ENCODE peak calls at places on chromosomes 7 and 10, in seven cellular contexts. T is CD8-positive, alpha-beta memory T cell; J is transverse colon; Q is esophagus squamous epithelium; S is neuronal stem cell; C is kidney; N is upper lobe of right lung. I is an unnamed sample. For H3K4me1, the result is how much of the 10 kb centered on the place peaks cover.

GRCh38 chr10:78944658-78945333 is 124.0 kb upstream of the ZMIZ1 start:
- DNase-seq in Q (no peak), T (no peak), C (peak), S (no peak), J (peak), N (no peak), I (peak)

GRCh38 chr7:139284252-139284896 is 53.3 kb downstream of the UBN2 start:
- DNase-seq in N (no peak), T (no peak), J (peak), Q (no peak), S (no peak), C (no peak), I (no peak)

GRCh38 chr7:152402384-152403250 is 33.2 kb downstream of the KMT2C start:
- DNase-seq in S (no peak), N (no peak), C (no peak), T (no peak), Q (no peak), J (no peak), I (no peak)

GRCh38 chr7:157545681-157546060 is 208.9 kb downstream of the DNAJB6 start:
- DNase-seq in C (no peak), J (no peak), Q (no peak), N (peak), T (no peak), S (no peak), I (no peak)

GRCh38 chr7:16431646-16432424 is 10.5 kb upstream of the CRPPA start:
- DNase-seq in C (no peak), T (peak), N (no peak), J (peak), Q (no peak), S (no peak), I (no peak)

GRCh38 chr10:85222300-85222699 is 893.9 kb downstream of the CCSER2 start:
- DNase-seq in C (no peak), J (no peak), S (no peak), N (no peak), Q (no peak), T (no peak), I (no peak)

GRCh38 chr7:50335795-50336754 is 31.6 kb downstream of the IKZF1 start:
- DNase-seq in S (no peak), C (peak), J (peak), Q (no peak), T (peak), N (peak), I (no peak)

GRCh38 chr10:89525556-89525955 is 9.8 kb downstream of the SLC16A12 start:
- DNase-seq in T (no peak), C (no peak), S (no peak), Q (no peak), N (no peak), J (no peak), I (no peak)

GRCh38 chr10:100291356-100291755 is 4.9 kb upstream of the BLOC1S2 start:
- DNase-seq in T (no peak), J (no peak), S (no peak), N (no peak), C (no peak), Q (no peak), I (no peak)

GRCh38 chr10:72087969-72088878 is at the start of gene SPOCK2:
- DNase-seq in S (peak), N (no peak), Q (no peak), C (peak), J (peak), T (peak), I (no peak)

GRCh38 chr10:19816420-19817250 is at the start of gene PLXDC2:
- DNase-seq in S (peak), C (peak), J (peak), Q (no peak), N (peak), T (no peak), I (peak)

GRCh38 chr7:99473315-99473596 is 566 bp downstream of the ZNF789 start:
- DNase-seq in S (peak), T (no peak), C (no peak), Q (no peak), N (no peak), J (peak), I (no peak)

GRCh38 chr10:45470098-45471012 is 96.3 kb downstream of the ALOX5 start:
- DNase-seq in N (no peak), T (peak), J (peak), S (no peak), Q (no peak), C (no peak), I (no peak)

DNA sequence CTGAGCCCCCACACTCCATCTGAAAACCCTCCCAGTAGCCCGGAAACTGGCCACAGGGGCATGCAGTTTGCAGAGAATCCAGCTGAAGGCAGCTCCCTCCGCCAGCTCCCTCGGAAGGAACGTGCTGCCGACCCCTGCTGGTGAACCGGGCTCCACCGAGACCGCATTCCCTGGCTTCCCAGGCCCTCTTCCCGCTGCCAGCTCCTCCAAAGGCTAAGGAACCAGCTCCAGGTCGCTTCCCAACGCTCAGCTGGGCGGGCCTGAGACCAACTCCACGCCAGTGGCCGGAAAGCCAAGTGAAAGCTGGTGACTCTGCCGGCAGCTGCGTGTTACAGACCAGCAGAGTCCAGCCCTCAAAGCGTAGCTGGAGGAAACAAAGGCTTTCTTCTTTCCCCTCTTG is 35.8 kb downstream of the GPER1 start:
- DNase-seq in C (peak), Q (no peak), T (no peak), J (peak), S (peak), N (peak), I (peak)
- H3K27ac ChIP-seq in C (no peak), Q (peak), T (no peak), J (peak), S (peak), N (peak), I (peak)

DNA sequence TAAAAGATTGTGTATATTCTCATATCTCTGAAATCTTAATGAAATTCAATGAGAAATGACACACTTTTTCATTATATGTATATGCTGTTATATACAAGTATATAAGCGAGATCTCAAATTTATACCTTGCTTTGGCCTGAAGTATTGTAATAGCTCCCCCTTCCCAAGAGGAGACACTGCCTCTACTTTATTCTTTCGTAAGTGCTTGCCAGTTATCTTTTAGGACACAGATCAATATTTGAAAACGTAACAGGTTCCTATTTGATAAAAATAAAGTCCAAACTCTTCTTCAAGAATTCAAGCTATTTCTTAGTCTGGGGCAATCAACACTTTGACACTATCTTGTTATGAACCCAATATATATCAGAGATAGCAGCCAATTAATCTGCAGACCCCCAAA is 24.9 kb downstream of the WASL start:
- DNase-seq in Q (no peak), C (no peak), T (no peak), J (no peak), N (no peak), S (no peak), I (no peak)
- H3K4me1 ChIP-seq in Q (under half), C (under half), T (under half), J (under half), N (half or more), S (under half), I (under half)

GRCh38 chr7:106868364-106868763 is 3.3 kb downstream of the PIK3CG start:
- DNase-seq in J (no peak), T (no peak), C (no peak), N (no peak), S (no peak), Q (no peak), I (no peak)

GRCh38 chr7:106870528-106870927 is 5.4 kb downstream of the PIK3CG start:
- DNase-seq in S (no peak), C (no peak), J (no peak), Q (no peak), T (no peak), N (no peak), I (no peak)

GRCh38 chr7:106871793-106872571 is 6.9 kb downstream of the PIK3CG start:
- DNase-seq in J (no peak), N (no peak), S (no peak), Q (no peak), T (no peak), C (no peak), I (no peak)

GRCh38 chr7:106870983-106871410 is 5.9 kb downstream of the PIK3CG start:
- DNase-seq in S (no peak), N (no peak), C (no peak), Q (no peak), T (no peak), J (no peak), I (no peak)

DNA sequence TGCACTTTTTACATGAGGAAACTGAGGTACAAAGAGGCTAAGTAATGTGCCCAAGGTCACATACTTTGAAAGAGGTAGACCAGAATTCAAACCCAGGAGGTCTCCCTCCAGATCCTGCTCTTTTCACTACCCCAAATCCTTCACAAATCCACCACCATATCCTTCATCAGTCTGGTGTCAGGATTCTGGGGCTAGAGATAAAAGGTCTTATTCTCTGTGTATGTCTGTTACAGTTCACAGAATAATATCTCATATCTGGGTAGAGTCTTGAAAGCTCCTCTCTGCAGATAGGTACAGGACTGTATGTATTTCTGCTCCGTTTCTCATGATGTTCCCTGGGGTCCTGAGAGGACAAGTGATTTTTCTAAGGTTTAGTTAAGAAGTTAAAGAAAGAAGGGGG is 4.9 kb downstream of the PIK3CG start:
- DNase-seq in S (no peak), Q (no peak), C (no peak), J (no peak), N (no peak), T (no peak), I (no peak)
- H3K27ac ChIP-seq in S (no peak), Q (no peak), C (no peak), J (peak), N (no peak), T (peak), I (no peak)

GRCh38 chr7:2553108-2553507 is 2.2 kb downstream of the BRAT1 start:
- DNase-seq in S (no peak), J (no peak), Q (no peak), C (no peak), N (no peak), T (no peak), I (no peak)
- H3K4me1 ChIP-seq in S (under half), J (under half), Q (under half), C (under half), N (under half), T (under half), I (under half)

GRCh38 chr7:2606539-2606936 is 25.2 kb upstream of the TTYH3 start:
- DNase-seq in J (no peak), T (no peak), S (no peak), N (no peak), C (peak), Q (no peak), I (peak)

GRCh38 chr7:2605608-2606538 is 25.9 kb upstream of the TTYH3 start:
- DNase-seq in Q (no peak), J (no peak), T (no peak), N (no peak), C (peak), S (no peak), I (no peak)

GRCh38 chr7:2607913-2608899 is 23.6 kb upstream of the TTYH3 start:
- DNase-seq in T (no peak), N (no peak), C (peak), S (no peak), J (no peak), Q (no peak), I (no peak)

GRCh38 chr7:2609001-2609411 is 22.8 kb upstream of the TTYH3 start:
- DNase-seq in S (no peak), Q (no peak), J (no peak), C (peak), N (no peak), T (no peak), I (no peak)

GRCh38 chr7:2607122-2607912 is 24.5 kb upstream of the TTYH3 start:
- DNase-seq in Q (no peak), C (peak), J (peak), N (no peak), S (no peak), T (no peak), I (peak)
- H3K27ac ChIP-seq in Q (peak), C (peak), J (peak), N (peak), S (no peak), T (no peak), I (peak)